ENCODE peak calls at places on chromosomes 4 and X, in eight cellular contexts. B is psoas muscle; Q is stimulated activated CD4-positive, alpha-beta T cell treated with anti-CD3 and anti-CD28 coated beads, Interleukin-4, amount 100 ng/mL, for 4 hours; V is neuronal stem cell; E is NCI-H1694 treated with DMSO at 0.1 percent for 48 hours; I is activated CD4-positive, CD25-positive, alpha-beta regulatory T cell treated with anti-CD3 and anti-CD28 coated beads, Interleukin-2, amount 50 U/mL, for 72 hours; R is PC-3; K is HT-29. O is an unnamed sample.

GRCh38 chrX:69024931-69025330 is 140.3 kb downstream of the PJA1 start:
- DNase-seq in B (peak; percentile 72), Q (no peak), V (no peak), E (no peak), I (no peak), R (peak; percentile 81), K (peak; percentile 65), O (no peak)

GRCh38 chrX:13014111-13015094 is 30.0 kb downstream of the FAM9C start:
- DNase-seq in B (no peak), Q (no peak), V (no peak), E (no peak), I (no peak), R (no peak), K (no peak), O (no peak)

GRCh38 chr4:142718981-142719380 is 127.1 kb downstream of the INPP4B start:
- DNase-seq in B (no peak), Q (no peak), V (no peak), E (no peak), I (no peak), R (peak; percentile 39), K (no peak), O (no peak)

GRCh38 chr4:126850286-126850685 is 782.5 kb upstream of the INTU start:
- DNase-seq in B (no peak), Q (no peak), V (no peak), E (no peak), I (no peak), R (peak; percentile 89), K (peak; percentile 56), O (no peak)

GRCh38 chr4:77852892-77853495 is 9.6 kb upstream of the MRPL1 start:
- DNase-seq in B (no peak), Q (peak; percentile 54), V (no peak), E (no peak), I (peak; percentile 43), R (no peak), K (no peak), O (peak; percentile 48)

GRCh38 chrX:146973283-146973682 is 158.7 kb upstream of the CXorf51A start:
- DNase-seq in B (no peak), Q (no peak), V (no peak), E (no peak), I (no peak), R (no peak), K (no peak), O (no peak)

GRCh38 chrX:24082446-24082845 is 27.7 kb downstream of the EIF2S3 start:
- DNase-seq in B (no peak), Q (no peak), V (no peak), E (no peak), I (no peak), R (no peak), K (no peak), O (no peak)

GRCh38 chr4:38424171-38424871 is 239.7 kb upstream of the KLF3 start:
- DNase-seq in B (no peak), Q (no peak), V (peak; percentile 63), E (no peak), I (no peak), R (no peak), K (peak; percentile 70), O (no peak)

GRCh38 chr4:147408189-147408588 is 72.7 kb upstream of the EDNRA start:
- DNase-seq in B (no peak), Q (no peak), V (no peak), E (no peak), I (no peak), R (no peak), K (no peak), O (no peak)

GRCh38 chrX:136870064-136870463 is 10.5 kb downstream of the RBMX start:
- DNase-seq in B (no peak), Q (no peak), V (no peak), E (no peak), I (no peak), R (no peak), K (no peak), O (no peak)

GRCh38 chr4:25865586-25865985 is 2.8 kb upstream of the SEL1L3 start:
- DNase-seq in B (no peak), Q (no peak), V (no peak), E (no peak), I (no peak), R (peak; percentile 77), K (peak; percentile 72), O (peak; percentile 63)

GRCh38 chr4:83964996-83965541 is 429.2 kb downstream of the GPAT3 start:
- DNase-seq in B (no peak), Q (no peak), V (peak; percentile 24), E (no peak), I (no peak), R (no peak), K (peak; percentile 11), O (peak; percentile 52)